ENCODE peak calls at places on chromosomes 7 and 10, in ten cellular contexts. T is uterus, U is fibroblast of pulmonary artery, E is AG09309, R is left ventricle myocardium inferior, F is RWPE1, M is heart right ventricle, G is PC-3, O is progenitor cell of endocrine pancreas, Q is body of pancreas. S is an unnamed sample.

GRCh38 chr10:55146032-55146431 is 345.0 kb upstream of the PCDH15 start:
- DNase-seq in Q (no peak), F (peak; percentile 2), M (no peak), O (no peak), T (no peak), G (peak; percentile 48), U (peak; percentile 71), R (no peak), E (no peak), S (no peak)

GRCh38 chr7:3861371-3861770 is 560.3 kb downstream of the SDK1 start:
- DNase-seq in R (no peak), T (no peak), M (no peak), E (no peak), Q (no peak), F (no peak), O (no peak), U (peak; percentile 11), G (no peak), S (no peak)

GRCh38 chr7:140239653-140239935 is 62.8 kb upstream of the KDM7A start:
- DNase-seq in M (no peak), Q (no peak), F (no peak), U (no peak), E (no peak), T (no peak), O (no peak), R (no peak), G (no peak), S (no peak)

GRCh38 chr7:145978769-145979168 is 137.8 kb upstream of the CNTNAP2 start:
- DNase-seq in O (no peak), E (no peak), R (no peak), M (no peak), U (no peak), G (no peak), F (no peak), T (no peak), Q (no peak), S (no peak)

GRCh38 chr10:116848032-116848911 is 1.0 kb upstream of the ENO4 start:
- DNase-seq in M (no peak), R (no peak), O (no peak), U (no peak), F (peak; percentile 13), T (no peak), Q (no peak), G (no peak), E (no peak), S (no peak)

GRCh38 chr10:50395279-50395678 is 144.0 kb upstream of the ASAH2 start:
- DNase-seq in T (no peak), O (no peak), M (no peak), U (peak; percentile 88), Q (peak; percentile 29), F (peak; percentile 74), G (peak; percentile 99), E (peak; percentile 38), R (no peak), S (no peak)

GRCh38 chr10:106872176-106872575 is 292.3 kb downstream of the SORCS1 start:
- DNase-seq in R (no peak), E (no peak), Q (no peak), G (no peak), M (no peak), T (no peak), F (no peak), O (no peak), U (no peak), S (no peak)

GRCh38 chr10:91247360-91248111 is 27.1 kb downstream of the PCGF5 start:
- DNase-seq in T (no peak), O (no peak), R (no peak), U (peak; percentile 34), G (no peak), F (no peak), E (no peak), Q (no peak), M (no peak), S (no peak)

GRCh38 chr10:114073787-114074186 is 30.1 kb downstream of the ADRB1 start:
- DNase-seq in Q (no peak), T (no peak), G (no peak), M (no peak), O (no peak), R (no peak), E (no peak), U (no peak), F (no peak), S (peak; percentile 83)

GRCh38 chr10:117492504-117492903 is 50.0 kb upstream of the EMX2 start:
- DNase-seq in F (no peak), R (no peak), Q (no peak), E (no peak), M (no peak), O (no peak), T (no peak), G (no peak), U (no peak), S (no peak)

GRCh38 chr10:112914288-112914952 is 35.6 kb upstream of the TCF7L2 start:
- DNase-seq in G (peak; percentile 75), Q (no peak), M (no peak), T (no peak), U (no peak), R (no peak), E (no peak), O (no peak), F (no peak), S (no peak)

GRCh38 chr10:133023216-133023843 is 64.4 kb upstream of the ADGRA1 start:
- DNase-seq in U (no peak), R (no peak), E (no peak), Q (no peak), T (no peak), F (no peak), O (no peak), M (no peak), G (no peak), S (no peak)

GRCh38 chr7:28433039-28433438 is 20.7 kb downstream of the CREB5 start:
- DNase-seq in Q (no peak), O (no peak), R (no peak), T (no peak), M (no peak), G (no peak), E (no peak), F (no peak), U (no peak), S (no peak)

GRCh38 chr10:125473138-125473793 is 209.7 kb downstream of the TEX36 start:
- DNase-seq in O (no peak), U (no peak), G (no peak), E (no peak), Q (no peak), F (no peak), T (no peak), M (no peak), R (no peak), S (no peak)

GRCh38 chr7:117032810-117033209 is 79.5 kb downstream of the ST7 start:
- DNase-seq in Q (no peak), R (no peak), T (no peak), G (no peak), M (no peak), O (no peak), E (no peak), U (no peak), F (no peak), S (no peak)

GRCh38 chr7:98870071-98870651 is 347 bp upstream of the TMEM130 start:
- DNase-seq in F (peak; percentile 43), R (peak; percentile 26), T (peak; percentile 20), U (peak; percentile 31), G (peak; percentile 27), E (no peak), M (peak; percentile 38), Q (no peak), O (no peak), S (peak; percentile 97)

GRCh38 chr10:43689955-43690771 is 41.5 kb upstream of the ZNF32 start:
- DNase-seq in E (no peak), F (peak; percentile 48), Q (peak; percentile 88), R (peak; percentile 90), M (peak; percentile 88), O (peak; percentile 82), T (peak; percentile 78), U (peak; percentile 85), G (peak; percentile 66), S (peak; percentile 38)

GRCh38 chr10:74981831-74982633 is 129.4 kb upstream of the SAMD8 start:
- DNase-seq in Q (peak; percentile 54), G (no peak), T (no peak), M (no peak), U (no peak), O (no peak), E (no peak), F (no peak), R (no peak), S (no peak)

GRCh38 chr10:22245567-22245966 is 27.8 kb upstream of the EBLN1 start:
- DNase-seq in E (no peak), R (no peak), M (no peak), U (peak; percentile 79), F (peak; percentile 36), T (no peak), O (no peak), G (peak; percentile 51), Q (no peak), S (no peak)

GRCh38 chr10:72564596-72564995 is 61.3 kb downstream of the MICU1 start:
- DNase-seq in U (peak; percentile 56), E (peak; percentile 35), G (no peak), R (no peak), O (no peak), Q (no peak), M (no peak), T (no peak), F (no peak), S (no peak)

GRCh38 chr7:107960306-107960705 is 42.7 kb downstream of the LAMB1 start:
- DNase-seq in M (no peak), E (no peak), G (no peak), R (no peak), F (no peak), U (no peak), O (no peak), Q (no peak), T (no peak), S (no peak)

GRCh38 chr7:50657341-50657873 is 92.2 kb upstream of the DDC start:
- DNase-seq in F (peak; percentile 31), O (no peak), G (no peak), Q (no peak), E (peak; percentile 54), M (no peak), U (peak; percentile 84), R (peak; percentile 68), T (peak; percentile 92), S (no peak)
- TF ChIP-seq CTCF in F (no peak), O (no peak), G (no peak), Q (no peak), E (peak; percentile 29), M (no peak), U (peak; percentile 27), R (peak; percentile 45), T (peak; percentile 38), S (no peak)

GRCh38 chr10:81179805-81180452 is 642.2 kb downstream of the SH2D4B start:
- DNase-seq in Q (no peak), O (no peak), E (no peak), R (no peak), F (no peak), G (peak; percentile 2), T (no peak), U (no peak), M (no peak), S (peak; percentile 20)
- TF ChIP-seq CTCF in Q (peak; percentile 15), O (peak; percentile 50), E (peak; percentile 2), R (peak; percentile 17), F (peak; percentile 48), G (peak; percentile 34), T (no peak), U (peak; percentile 12), M (peak; percentile 21), S (peak; percentile 77)

GRCh38 chr10:13352519-13352918 is 4.4 kb upstream of the SEPHS1 start:
- DNase-seq in Q (no peak), U (no peak), M (no peak), F (no peak), E (no peak), R (no peak), G (no peak), O (no peak), T (no peak), S (peak; percentile 50)
- TF ChIP-seq CTCF in Q (no peak), U (no peak), M (peak; percentile 28), F (no peak), E (no peak), R (peak; percentile 44), G (no peak), O (no peak), T (no peak), S (peak; percentile 59)

GRCh38 chr10:987906-988666 is at the start of gene GTPBP4:
- DNase-seq in O (peak; percentile 86), F (peak; percentile 97), Q (peak; percentile 99), T (peak; percentile 98), U (peak; percentile 98), G (peak; percentile 91), M (peak; percentile 99), R (peak; percentile 99), E (peak; percentile 87), S (peak; percentile 98)
- TF ChIP-seq CTCF in O (no peak), F (peak; percentile 59), Q (no peak), T (no peak), U (no peak), G (peak; percentile 45), M (peak; percentile 26), R (no peak), E (peak; percentile 7), S (peak; percentile 77)